ENCODE peak calls at places on chromosome 16, in seven cellular contexts. D, U, W, R, Q, P and B are unnamed samples.

GRCh38 chr16:81198635-81199034 is 39.9 kb upstream of the BCO1 start:
- DNase-seq in D (no peak), U (no peak), W (no peak), R (no peak), Q (no peak), P (peak), B (no peak)

GRCh38 chr16:80720759-80721470 is 83.5 kb downstream of the CDYL2 start:
- DNase-seq in D (no peak), U (no peak), W (no peak), R (no peak), Q (no peak), P (peak), B (peak)

GRCh38 chr16:66639091-66639885 is 34.8 kb downstream of the CMTM3 start:
- DNase-seq in D (no peak), U (no peak), W (no peak), R (no peak), Q (peak), P (no peak), B (no peak)

GRCh38 chr16:65061935-65062334 is 59.9 kb downstream of the CDH11 start:
- DNase-seq in D (no peak), U (no peak), W (no peak), R (no peak), Q (no peak), P (no peak), B (no peak)

GRCh38 chr16:83549836-83550569 is 257.8 kb upstream of the HSBP1 start:
- DNase-seq in D (no peak), U (no peak), W (no peak), R (no peak), Q (no peak), P (no peak), B (no peak)

GRCh38 chr16:72832640-72833039 is 215.3 kb downstream of the ZFHX3 start:
- DNase-seq in D (peak), U (peak), W (peak), R (peak), Q (peak), P (peak), B (no peak)

GRCh38 chr16:11671676-11672075 is 3.4 kb downstream of the SNN start:
- DNase-seq in D (no peak), U (no peak), W (no peak), R (no peak), Q (no peak), P (no peak), B (no peak)

GRCh38 chr16:64545769-64546168 is 576.1 kb downstream of the CDH11 start:
- DNase-seq in D (peak), U (no peak), W (no peak), R (no peak), Q (no peak), P (no peak), B (no peak)

GRCh38 chr16:78879046-78879445 is 721.5 kb downstream of the MAF start:
- DNase-seq in D (no peak), U (no peak), W (no peak), R (no peak), Q (no peak), P (no peak), B (no peak)

GRCh38 chr16:74279805-74280204 is 16.8 kb upstream of the PSMD7 start:
- DNase-seq in D (no peak), U (no peak), W (no peak), R (no peak), Q (no peak), P (no peak), B (no peak)

GRCh38 chr16:74271879-74272278 is 24.7 kb upstream of the PSMD7 start:
- DNase-seq in D (no peak), U (no peak), W (no peak), R (no peak), Q (no peak), P (no peak), B (no peak)

GRCh38 chr16:74279266-74279665 is 17.3 kb upstream of the PSMD7 start:
- DNase-seq in D (no peak), U (no peak), W (no peak), R (no peak), Q (no peak), P (no peak), B (no peak)

GRCh38 chr16:74280448-74280847 is 16.2 kb upstream of the PSMD7 start:
- DNase-seq in D (no peak), U (no peak), W (no peak), R (no peak), Q (no peak), P (no peak), B (no peak)

GRCh38 chr16:74275031-74275636 is 21.5 kb upstream of the PSMD7 start:
- DNase-seq in D (no peak), U (no peak), W (no peak), R (no peak), Q (no peak), P (peak), B (no peak)
- TF ChIP-seq CTCF in D (peak), U (no peak), W (peak), R (peak), Q (peak), P (peak), B (peak)

GRCh38 chr16:77784441-77785356 is 3.7 kb upstream of the VAT1L start:
- DNase-seq in D (no peak), U (no peak), W (no peak), R (no peak), Q (no peak), P (peak), B (no peak)
- TF ChIP-seq CTCF in D (no peak), U (no peak), W (no peak), R (peak), Q (no peak), P (peak), B (peak)

GRCh38 chr16:88924834-88925539 is 52.0 kb downstream of the CBFA2T3 start:
- DNase-seq in D (peak), U (no peak), W (peak), R (peak), Q (peak), P (peak), B (peak)
- TF ChIP-seq CTCF in D (peak), U (no peak), W (no peak), R (peak), Q (peak), P (peak), B (peak)

GRCh38 chr16:1335211-1335971 is 1.9 kb downstream of the BAIAP3 start:
- DNase-seq in D (peak), U (no peak), W (peak), R (no peak), Q (no peak), P (no peak), B (no peak)

GRCh38 chr16:1336619-1337018 is 3.2 kb downstream of the BAIAP3 start:
- DNase-seq in D (no peak), U (no peak), W (no peak), R (no peak), Q (no peak), P (no peak), B (no peak)

GRCh38 chr16:1337486-1337885 is 4.0 kb downstream of the BAIAP3 start:
- DNase-seq in D (no peak), U (no peak), W (no peak), R (no peak), Q (no peak), P (no peak), B (no peak)

GRCh38 chr16:1333854-1334719 is 642 bp downstream of the BAIAP3 start:
- DNase-seq in D (no peak), U (no peak), W (no peak), R (no peak), Q (no peak), P (no peak), B (no peak)

GRCh38 chr16:1335996-1336395 is 2.6 kb downstream of the BAIAP3 start:
- DNase-seq in D (no peak), U (no peak), W (peak), R (no peak), Q (no peak), P (no peak), B (no peak)
- TF ChIP-seq CTCF in D (no peak), U (no peak), W (no peak), R (no peak), Q (no peak), P (no peak), B (no peak)

GRCh38 chr16:4409081-4409932 is 7.1 kb downstream of the CORO7 start:
- DNase-seq in D (peak), U (no peak), W (no peak), R (no peak), Q (no peak), P (no peak), B (no peak)
- TF ChIP-seq CTCF in D (no peak), U (no peak), W (no peak), R (no peak), Q (no peak), P (peak), B (peak)

DNA sequence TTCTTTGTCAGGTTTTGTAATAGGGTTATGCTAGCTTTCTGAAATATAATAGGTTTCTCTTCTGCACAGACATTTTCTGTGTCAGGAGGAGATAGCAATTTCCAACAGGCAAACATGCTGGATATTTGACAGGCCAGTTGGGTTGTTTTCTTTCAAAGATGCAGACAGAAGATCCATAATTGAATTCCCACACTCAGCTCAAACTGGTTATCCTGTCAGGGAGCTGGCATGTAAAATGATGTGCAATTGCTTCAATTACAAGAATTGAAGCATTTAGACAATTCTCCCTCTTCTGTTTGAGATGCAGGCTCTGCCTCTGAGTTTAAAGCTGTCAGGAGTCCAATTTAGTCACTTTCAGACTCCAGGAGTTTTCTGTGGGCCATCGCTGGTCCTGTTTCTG is 146.2 kb upstream of the ZKSCAN2 start:
- DNase-seq in D (no peak), U (no peak), W (no peak), R (no peak), Q (no peak), P (no peak), B (no peak)
- TF ChIP-seq CTCF in D (no peak), U (no peak), W (no peak), R (no peak), Q (no peak), P (no peak), B (no peak)

GRCh38 chr16:85412911-85413520 is 200.1 kb upstream of the GSE1 start:
- DNase-seq in D (no peak), U (peak), W (no peak), R (no peak), Q (peak), P (no peak), B (no peak)

GRCh38 chr16:85416267-85417109 is 196.6 kb upstream of the GSE1 start:
- DNase-seq in D (peak), U (peak), W (peak), R (no peak), Q (no peak), P (peak), B (no peak)

GRCh38 chr16:85417156-85417860 is 195.8 kb upstream of the GSE1 start:
- DNase-seq in D (no peak), U (peak), W (no peak), R (no peak), Q (peak), P (no peak), B (no peak)

GRCh38 chr16:85413713-85414663 is 199.1 kb upstream of the GSE1 start:
- DNase-seq in D (no peak), U (peak), W (no peak), R (no peak), Q (no peak), P (no peak), B (no peak)

GRCh38 chr16:85415196-85415988 is 197.7 kb upstream of the GSE1 start:
- DNase-seq in D (peak), U (peak), W (no peak), R (no peak), Q (peak), P (peak), B (no peak)
- TF ChIP-seq CTCF in D (no peak), U (no peak), W (no peak), R (no peak), Q (no peak), P (no peak), B (no peak)

DNA sequence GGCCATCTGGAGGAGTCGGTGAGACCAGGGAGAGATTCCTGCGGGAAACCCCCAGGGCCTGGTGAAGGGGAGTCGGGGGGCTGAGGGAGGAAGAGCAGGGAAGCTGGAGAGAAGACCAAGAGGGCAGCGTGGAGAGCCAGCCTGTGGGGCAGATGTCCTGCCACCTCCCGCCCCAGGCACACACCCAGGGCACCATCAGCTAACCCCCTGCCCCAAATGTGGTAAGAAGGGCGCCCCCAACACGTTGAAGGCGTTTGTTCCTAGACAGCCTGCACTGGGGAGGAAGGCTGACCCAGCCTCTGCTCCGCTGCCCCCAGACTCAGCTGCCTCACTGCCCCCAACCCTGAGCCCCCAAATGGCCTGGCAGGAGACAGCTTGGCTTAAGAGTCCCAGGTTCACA is 1.3 kb downstream of the BAIAP3 start:
- DNase-seq in D (no peak), U (no peak), W (no peak), R (no peak), Q (no peak), P (no peak), B (no peak)
- TF ChIP-seq CTCF in D (no peak), U (no peak), W (no peak), R (no peak), Q (no peak), P (no peak), B (no peak)